ENCODE peak calls at places on chromosome X, in nine cellular contexts. One of them, this sample, is unnamed.

GRCh38 chrX:72694170-72694569 is 19.9 kb downstream of the PHKA1 start:
- DNase-seq in IMR-90: peak; percentile 31
- DNase-seq in HuH-7.5: no peak
- DNase-seq in epithelial cell of prostate: no peak
- DNase-seq in ACHN: no peak
- DNase-seq in activated naive CD8-positive, alpha-beta T cell treated with anti-CD3 and anti-CD28 coated beads, Interleukin-2, amount 10 ng/mL, durations not matched to agents 7 days and 5 days: no peak
- DNase-seq in pancreas: no peak
- DNase-seq in T1000: no peak
- DNase-seq in AG20443: no peak
- DNase-seq in this sample: no peak

GRCh38 chrX:45850197-45850774 is 649.6 kb upstream of the DIPK2B start:
- DNase-seq in IMR-90: no peak
- DNase-seq in HuH-7.5: no peak
- DNase-seq in epithelial cell of prostate: no peak
- DNase-seq in ACHN: no peak
- DNase-seq in activated naive CD8-positive, alpha-beta T cell treated with anti-CD3 and anti-CD28 coated beads, Interleukin-2, amount 10 ng/mL, durations not matched to agents 7 days and 5 days: peak; percentile 36
- DNase-seq in pancreas: no peak
- DNase-seq in T1000: no peak
- DNase-seq in AG20443: no peak
- DNase-seq in this sample: no peak

GRCh38 chrX:71547339-71547738 is 14.4 kb downstream of the OGT start:
- DNase-seq in IMR-90: no peak
- DNase-seq in HuH-7.5: no peak
- DNase-seq in epithelial cell of prostate: no peak
- DNase-seq in ACHN: no peak
- DNase-seq in activated naive CD8-positive, alpha-beta T cell treated with anti-CD3 and anti-CD28 coated beads, Interleukin-2, amount 10 ng/mL, durations not matched to agents 7 days and 5 days: no peak
- DNase-seq in pancreas: no peak
- DNase-seq in T1000: no peak
- DNase-seq in AG20443: no peak
- DNase-seq in this sample: no peak

GRCh38 chrX:66863721-66864120 is 224.8 kb upstream of the EDA2R start:
- DNase-seq in IMR-90: no peak
- DNase-seq in HuH-7.5: no peak
- DNase-seq in epithelial cell of prostate: no peak
- DNase-seq in ACHN: no peak
- DNase-seq in activated naive CD8-positive, alpha-beta T cell treated with anti-CD3 and anti-CD28 coated beads, Interleukin-2, amount 10 ng/mL, durations not matched to agents 7 days and 5 days: no peak
- DNase-seq in pancreas: no peak
- DNase-seq in T1000: no peak
- DNase-seq in AG20443: no peak
- DNase-seq in this sample: no peak

GRCh38 chrX:39752820-39753219 is 344.9 kb downstream of the BCOR start:
- DNase-seq in IMR-90: peak; percentile 29
- DNase-seq in HuH-7.5: no peak
- DNase-seq in epithelial cell of prostate: no peak
- DNase-seq in ACHN: no peak
- DNase-seq in activated naive CD8-positive, alpha-beta T cell treated with anti-CD3 and anti-CD28 coated beads, Interleukin-2, amount 10 ng/mL, durations not matched to agents 7 days and 5 days: no peak
- DNase-seq in pancreas: no peak
- DNase-seq in T1000: no peak
- DNase-seq in AG20443: no peak
- DNase-seq in this sample: no peak

GRCh38 chrX:103864886-103865534 is 33.0 kb upstream of the RAB9B start:
- DNase-seq in IMR-90: peak; percentile 8
- DNase-seq in HuH-7.5: no peak
- DNase-seq in epithelial cell of prostate: no peak
- DNase-seq in ACHN: peak; percentile 59
- DNase-seq in activated naive CD8-positive, alpha-beta T cell treated with anti-CD3 and anti-CD28 coated beads, Interleukin-2, amount 10 ng/mL, durations not matched to agents 7 days and 5 days: no peak
- DNase-seq in pancreas: no peak
- DNase-seq in T1000: no peak
- DNase-seq in AG20443: no peak
- DNase-seq in this sample: no peak

GRCh38 chrX:51456814-51457213 is 39.6 kb downstream of the NUDT11 start:
- DNase-seq in IMR-90: no peak
- DNase-seq in HuH-7.5: no peak
- DNase-seq in epithelial cell of prostate: no peak
- DNase-seq in ACHN: no peak
- DNase-seq in activated naive CD8-positive, alpha-beta T cell treated with anti-CD3 and anti-CD28 coated beads, Interleukin-2, amount 10 ng/mL, durations not matched to agents 7 days and 5 days: no peak
- DNase-seq in pancreas: no peak
- DNase-seq in T1000: no peak
- DNase-seq in AG20443: no peak
- DNase-seq in this sample: no peak

GRCh38 chrX:48972214-48973164 is 845 bp upstream of the KCND1 start:
- DNase-seq in IMR-90: peak; percentile 41
- DNase-seq in HuH-7.5: peak; percentile 56
- DNase-seq in epithelial cell of prostate: no peak
- DNase-seq in ACHN: peak; percentile 55
- DNase-seq in activated naive CD8-positive, alpha-beta T cell treated with anti-CD3 and anti-CD28 coated beads, Interleukin-2, amount 10 ng/mL, durations not matched to agents 7 days and 5 days: no peak
- DNase-seq in pancreas: no peak
- DNase-seq in T1000: peak; percentile 53
- DNase-seq in AG20443: peak; percentile 45
- DNase-seq in this sample: no peak

GRCh38 chrX:109822861-109823260 is 89.8 kb upstream of the ACSL4 start:
- DNase-seq in IMR-90: no peak
- DNase-seq in HuH-7.5: no peak
- DNase-seq in epithelial cell of prostate: no peak
- DNase-seq in ACHN: no peak
- DNase-seq in activated naive CD8-positive, alpha-beta T cell treated with anti-CD3 and anti-CD28 coated beads, Interleukin-2, amount 10 ng/mL, durations not matched to agents 7 days and 5 days: no peak
- DNase-seq in pancreas: no peak
- DNase-seq in T1000: no peak
- DNase-seq in AG20443: no peak
- DNase-seq in this sample: no peak

GRCh38 chrX:140524556-140524955 is 19.7 kb upstream of the SOX3 start:
- DNase-seq in IMR-90: peak; percentile 55
- DNase-seq in HuH-7.5: no peak
- DNase-seq in epithelial cell of prostate: no peak
- DNase-seq in ACHN: no peak
- DNase-seq in activated naive CD8-positive, alpha-beta T cell treated with anti-CD3 and anti-CD28 coated beads, Interleukin-2, amount 10 ng/mL, durations not matched to agents 7 days and 5 days: no peak
- DNase-seq in pancreas: no peak
- DNase-seq in T1000: no peak
- DNase-seq in AG20443: peak; percentile 62
- DNase-seq in this sample: no peak

GRCh38 chrX:132023896-132024386 is 839 bp downstream of the STK26 start:
- DNase-seq in IMR-90: no peak
- DNase-seq in HuH-7.5: no peak
- DNase-seq in epithelial cell of prostate: no peak
- DNase-seq in ACHN: peak; percentile 28
- DNase-seq in activated naive CD8-positive, alpha-beta T cell treated with anti-CD3 and anti-CD28 coated beads, Interleukin-2, amount 10 ng/mL, durations not matched to agents 7 days and 5 days: peak; percentile 59
- DNase-seq in pancreas: no peak
- DNase-seq in T1000: no peak
- DNase-seq in AG20443: no peak
- DNase-seq in this sample: no peak

GRCh38 chrX:133497356-133497755 is 82.1 kb upstream of the GPC4 start:
- DNase-seq in IMR-90: no peak
- DNase-seq in HuH-7.5: no peak
- DNase-seq in epithelial cell of prostate: no peak
- DNase-seq in ACHN: no peak
- DNase-seq in activated naive CD8-positive, alpha-beta T cell treated with anti-CD3 and anti-CD28 coated beads, Interleukin-2, amount 10 ng/mL, durations not matched to agents 7 days and 5 days: no peak
- DNase-seq in pancreas: no peak
- DNase-seq in T1000: no peak
- DNase-seq in AG20443: no peak
- DNase-seq in this sample: peak; percentile 10

GRCh38 chrX:30935985-30936384 is 46.9 kb upstream of the TAB3 start:
- DNase-seq in IMR-90: peak; percentile 3
- DNase-seq in HuH-7.5: no peak
- DNase-seq in epithelial cell of prostate: no peak
- DNase-seq in ACHN: peak; percentile 25
- DNase-seq in activated naive CD8-positive, alpha-beta T cell treated with anti-CD3 and anti-CD28 coated beads, Interleukin-2, amount 10 ng/mL, durations not matched to agents 7 days and 5 days: no peak
- DNase-seq in pancreas: no peak
- DNase-seq in T1000: no peak
- DNase-seq in AG20443: peak; percentile 68
- DNase-seq in this sample: no peak

GRCh38 chrX:19127649-19128168 is 5.4 kb upstream of the ADGRG2 start:
- DNase-seq in IMR-90: no peak
- DNase-seq in HuH-7.5: no peak
- DNase-seq in epithelial cell of prostate: no peak
- DNase-seq in ACHN: no peak
- DNase-seq in activated naive CD8-positive, alpha-beta T cell treated with anti-CD3 and anti-CD28 coated beads, Interleukin-2, amount 10 ng/mL, durations not matched to agents 7 days and 5 days: no peak
- DNase-seq in pancreas: no peak
- DNase-seq in T1000: no peak
- DNase-seq in AG20443: no peak
- DNase-seq in this sample: no peak